ENCODE peak calls at places on chromosomes 6 and 20, in eight cellular contexts. One of them, this sample, is unnamed.

GRCh38 chr20:400451-401275 is 7.4 kb upstream of the RBCK1 start:
- DNase-seq in IMR-90: no peak
- DNase-seq in mammary epithelial cell: peak; percentile 68
- DNase-seq in neuronal stem cell: no peak
- DNase-seq in HepG2: no peak
- DNase-seq in mesendoderm: peak; percentile 19
- DNase-seq in MM.1S: no peak
- DNase-seq in osteoblast: peak; percentile 91
- DNase-seq in this sample: no peak

GRCh38 chr6:18415671-18416340 is 28.7 kb downstream of the RNF144B start:
- DNase-seq in neuronal stem cell: no peak
- DNase-seq in mammary epithelial cell: no peak
- DNase-seq in osteoblast: no peak
- DNase-seq in MM.1S: no peak
- DNase-seq in IMR-90: peak; percentile 48
- DNase-seq in mesendoderm: no peak
- DNase-seq in HepG2: no peak
- DNase-seq in this sample: no peak

GRCh38 chr20:41248371-41249024 is 69.0 kb downstream of the ZHX3 start:
- DNase-seq in osteoblast: no peak
- DNase-seq in mesendoderm: no peak
- DNase-seq in HepG2: no peak
- DNase-seq in MM.1S: no peak
- DNase-seq in mammary epithelial cell: no peak
- DNase-seq in IMR-90: no peak
- DNase-seq in neuronal stem cell: no peak
- DNase-seq in this sample: no peak

GRCh38 chr6:9062581-9062980 is 627.2 kb upstream of the SLC35B3 start:
- DNase-seq in MM.1S: no peak
- DNase-seq in IMR-90: no peak
- DNase-seq in osteoblast: no peak
- DNase-seq in mammary epithelial cell: no peak
- DNase-seq in HepG2: no peak
- DNase-seq in mesendoderm: no peak
- DNase-seq in neuronal stem cell: no peak
- DNase-seq in this sample: no peak

GRCh38 chr6:36677059-36677749 is 1.3 kb upstream of the CDKN1A start:
- DNase-seq in IMR-90: no peak
- DNase-seq in HepG2: peak; percentile 31
- DNase-seq in mesendoderm: no peak
- DNase-seq in MM.1S: no peak
- DNase-seq in neuronal stem cell: no peak
- DNase-seq in osteoblast: no peak
- DNase-seq in mammary epithelial cell: peak; percentile 72
- DNase-seq in this sample: no peak

GRCh38 chr20:44973053-44973452 is 6.7 kb downstream of the STK4 start:
- DNase-seq in mesendoderm: no peak
- DNase-seq in neuronal stem cell: no peak
- DNase-seq in osteoblast: peak; percentile 45
- DNase-seq in MM.1S: no peak
- DNase-seq in IMR-90: no peak
- DNase-seq in mammary epithelial cell: no peak
- DNase-seq in HepG2: no peak
- DNase-seq in this sample: no peak

GRCh38 chr6:163620670-163621330 is 206.3 kb downstream of the QKI start:
- DNase-seq in neuronal stem cell: no peak
- DNase-seq in mammary epithelial cell: no peak
- DNase-seq in HepG2: no peak
- DNase-seq in mesendoderm: no peak
- DNase-seq in osteoblast: peak; percentile 81
- DNase-seq in IMR-90: peak; percentile 7
- DNase-seq in MM.1S: peak; percentile 39
- DNase-seq in this sample: no peak

GRCh38 chr6:152170313-152170701 is 362.8 kb downstream of the ESR1 start:
- DNase-seq in MM.1S: no peak
- DNase-seq in HepG2: no peak
- DNase-seq in osteoblast: no peak
- DNase-seq in IMR-90: no peak
- DNase-seq in mesendoderm: peak; percentile 38
- DNase-seq in mammary epithelial cell: no peak
- DNase-seq in neuronal stem cell: no peak
- DNase-seq in this sample: no peak

GRCh38 chr20:24993337-24994185 is 1.0 kb upstream of the APMAP start:
- DNase-seq in mammary epithelial cell: peak; percentile 52
- DNase-seq in IMR-90: peak; percentile 57
- DNase-seq in HepG2: peak; percentile 57
- DNase-seq in MM.1S: peak; percentile 18
- DNase-seq in mesendoderm: no peak
- DNase-seq in osteoblast: no peak
- DNase-seq in neuronal stem cell: no peak
- DNase-seq in this sample: peak; percentile 42

GRCh38 chr6:9116026-9116425 is 680.7 kb upstream of the SLC35B3 start:
- DNase-seq in mesendoderm: peak; percentile 40
- DNase-seq in mammary epithelial cell: no peak
- DNase-seq in osteoblast: peak; percentile 50
- DNase-seq in HepG2: no peak
- DNase-seq in MM.1S: no peak
- DNase-seq in IMR-90: peak; percentile 79
- DNase-seq in neuronal stem cell: no peak
- DNase-seq in this sample: no peak

GRCh38 chr6:90284236-90284744 is 12.4 kb downstream of the BACH2 start:
- DNase-seq in osteoblast: peak; percentile 89
- DNase-seq in mesendoderm: peak; percentile 96
- DNase-seq in HepG2: no peak
- DNase-seq in IMR-90: peak; percentile 95
- DNase-seq in mammary epithelial cell: peak; percentile 91
- DNase-seq in neuronal stem cell: peak; percentile 44
- DNase-seq in MM.1S: peak; percentile 57
- DNase-seq in this sample: peak; percentile 74

GRCh38 chr6:9101920-9102319 is 666.6 kb upstream of the SLC35B3 start:
- DNase-seq in mammary epithelial cell: no peak
- DNase-seq in neuronal stem cell: no peak
- DNase-seq in IMR-90: no peak
- DNase-seq in MM.1S: no peak
- DNase-seq in mesendoderm: no peak
- DNase-seq in HepG2: no peak
- DNase-seq in osteoblast: no peak
- DNase-seq in this sample: no peak

DNA sequence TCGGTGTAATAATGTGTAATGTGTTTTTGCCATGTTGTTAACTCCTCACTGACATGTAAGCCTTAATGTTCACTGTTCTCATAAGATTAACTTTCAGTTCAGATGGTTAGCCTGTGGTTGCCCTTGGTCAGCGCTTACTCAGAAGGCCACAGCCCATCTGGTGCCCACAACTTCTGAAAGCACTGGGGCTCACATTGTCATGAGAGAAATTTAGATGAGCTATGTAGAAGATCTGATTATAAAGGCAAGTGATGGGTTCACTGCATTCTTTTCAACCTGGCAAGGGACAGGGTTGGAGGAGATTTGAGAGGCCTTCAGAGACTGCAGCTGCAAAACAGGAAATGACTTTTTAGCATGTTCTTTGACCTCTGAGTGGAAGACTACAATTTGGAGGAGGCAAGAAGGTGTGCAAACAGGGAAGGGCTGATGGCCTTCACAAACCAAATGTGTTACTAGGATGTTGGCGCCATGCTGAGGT is 242.3 kb upstream of the SUPT3H start:
- DNase-seq in osteoblast: peak; percentile 21
- DNase-seq in IMR-90: peak; percentile 63
- DNase-seq in MM.1S: peak; percentile 59
- DNase-seq in neuronal stem cell: no peak
- DNase-seq in mammary epithelial cell: no peak
- DNase-seq in mesendoderm: no peak
- DNase-seq in HepG2: no peak
- DNase-seq in this sample: no peak
- H3K4me2 ChIP-seq in osteoblast: peak overlapping the region; percentile 17
- H3K4me2 ChIP-seq in IMR-90: no peak overlapping the region
- H3K4me2 ChIP-seq in MM.1S: peak overlapping the region; percentile 12
- H3K4me2 ChIP-seq in neuronal stem cell: no peak overlapping the region
- H3K4me2 ChIP-seq in mammary epithelial cell: no peak overlapping the region
- H3K4me2 ChIP-seq in mesendoderm: no peak overlapping the region
- H3K4me2 ChIP-seq in HepG2: no peak overlapping the region
- H3K4me2 ChIP-seq in this sample: no peak overlapping the region

GRCh38 chr20:54153041-54153327 is 20.8 kb downstream of the CYP24A1 start:
- DNase-seq in HepG2: no peak
- DNase-seq in mammary epithelial cell: no peak
- DNase-seq in mesendoderm: no peak
- DNase-seq in MM.1S: no peak
- DNase-seq in neuronal stem cell: no peak
- DNase-seq in osteoblast: no peak
- DNase-seq in IMR-90: no peak
- DNase-seq in this sample: no peak
- H3K4me2 ChIP-seq in HepG2: no peak overlapping the region
- H3K4me2 ChIP-seq in mammary epithelial cell: peak overlapping the region; percentile 75
- H3K4me2 ChIP-seq in mesendoderm: no peak overlapping the region
- H3K4me2 ChIP-seq in MM.1S: no peak overlapping the region
- H3K4me2 ChIP-seq in neuronal stem cell: no peak overlapping the region
- H3K4me2 ChIP-seq in osteoblast: peak overlapping the region; percentile 68
- H3K4me2 ChIP-seq in IMR-90: no peak overlapping the region
- H3K4me2 ChIP-seq in this sample: no peak overlapping the region

GRCh38 chr6:106360989-106361430 is 493 bp downstream of the CRYBG1 start:
- DNase-seq in MM.1S: no peak
- DNase-seq in mesendoderm: peak; percentile 36
- DNase-seq in osteoblast: peak; percentile 59
- DNase-seq in IMR-90: no peak
- DNase-seq in mammary epithelial cell: peak; percentile 65
- DNase-seq in neuronal stem cell: peak; percentile 6
- DNase-seq in HepG2: no peak
- DNase-seq in this sample: peak; percentile 51
- H3K4me2 ChIP-seq in MM.1S: peak overlapping the region; percentile 76
- H3K4me2 ChIP-seq in mesendoderm: peak overlapping the region; percentile 61
- H3K4me2 ChIP-seq in osteoblast: peak overlapping the region; percentile 60
- H3K4me2 ChIP-seq in IMR-90: peak overlapping the region; percentile 77
- H3K4me2 ChIP-seq in mammary epithelial cell: peak overlapping the region; percentile 88
- H3K4me2 ChIP-seq in neuronal stem cell: peak overlapping the region; percentile 97
- H3K4me2 ChIP-seq in HepG2: peak overlapping the region; percentile 80
- H3K4me2 ChIP-seq in this sample: peak overlapping the region; percentile 97

DNA sequence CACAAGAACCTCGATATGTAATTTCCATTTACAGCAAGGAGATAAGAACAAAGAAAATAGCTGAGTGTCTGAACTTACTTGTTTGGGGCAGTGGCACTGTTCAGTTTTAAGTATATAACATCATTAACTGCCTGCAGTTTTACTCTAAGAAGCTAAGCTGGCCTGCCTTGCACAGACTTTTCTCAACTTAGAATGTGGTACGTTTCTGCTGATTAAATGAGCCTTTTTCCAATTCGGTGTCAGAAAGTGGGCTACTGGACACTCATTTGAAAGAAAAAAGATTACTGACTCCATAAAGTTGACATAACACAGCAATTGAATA is 2.1 kb downstream of the ZMYND8 start:
- DNase-seq in mesendoderm: no peak
- DNase-seq in neuronal stem cell: no peak
- DNase-seq in IMR-90: no peak
- DNase-seq in mammary epithelial cell: no peak
- DNase-seq in MM.1S: no peak
- DNase-seq in HepG2: no peak
- DNase-seq in osteoblast: no peak
- DNase-seq in this sample: no peak
- H3K4me2 ChIP-seq in mesendoderm: peak overlapping the region; percentile 6
- H3K4me2 ChIP-seq in neuronal stem cell: peak overlapping the region; percentile 20
- H3K4me2 ChIP-seq in IMR-90: peak overlapping the region; percentile 56
- H3K4me2 ChIP-seq in mammary epithelial cell: peak overlapping the region; percentile 92
- H3K4me2 ChIP-seq in MM.1S: peak overlapping the region; percentile 83
- H3K4me2 ChIP-seq in HepG2: peak overlapping the region; percentile 91
- H3K4me2 ChIP-seq in osteoblast: peak overlapping the region; percentile 86
- H3K4me2 ChIP-seq in this sample: peak overlapping the region; percentile 80

GRCh38 chr6:133895573-133896343 is 6.8 kb downstream of the TCF21 start:
- DNase-seq in osteoblast: peak; percentile 82
- DNase-seq in IMR-90: no peak
- DNase-seq in MM.1S: no peak
- DNase-seq in mammary epithelial cell: no peak
- DNase-seq in HepG2: no peak
- DNase-seq in neuronal stem cell: peak; percentile 27
- DNase-seq in mesendoderm: peak; percentile 50
- DNase-seq in this sample: peak; percentile 32
- H3K4me2 ChIP-seq in osteoblast: peak overlapping the region; percentile 62
- H3K4me2 ChIP-seq in IMR-90: no peak overlapping the region
- H3K4me2 ChIP-seq in MM.1S: no peak overlapping the region
- H3K4me2 ChIP-seq in mammary epithelial cell: peak overlapping the region; percentile 57
- H3K4me2 ChIP-seq in HepG2: no peak overlapping the region
- H3K4me2 ChIP-seq in neuronal stem cell: peak overlapping the region; percentile 69
- H3K4me2 ChIP-seq in mesendoderm: peak overlapping the region; percentile 66
- H3K4me2 ChIP-seq in this sample: peak overlapping the region; percentile 79

DNA sequence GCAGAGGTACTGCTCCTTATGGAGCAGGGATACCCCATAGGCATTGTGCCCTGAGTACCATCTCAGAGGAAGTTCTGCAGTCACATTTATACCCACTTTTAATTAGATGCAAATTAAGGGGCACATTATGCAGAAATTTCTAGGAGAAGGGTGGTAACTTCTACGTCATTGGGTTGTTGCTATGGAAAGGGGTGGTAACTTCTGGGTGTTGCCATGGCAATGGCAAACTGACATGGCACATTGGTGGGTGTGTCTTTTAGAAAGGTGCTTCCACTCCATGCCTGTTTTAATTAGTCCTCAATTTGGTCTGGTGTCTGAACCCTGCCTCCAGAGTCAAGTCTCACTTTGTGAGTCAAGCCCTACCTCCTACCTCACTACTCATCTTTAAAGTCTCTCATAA is 42.0 kb downstream of the RSPO3 start:
- DNase-seq in MM.1S: no peak
- DNase-seq in neuronal stem cell: no peak
- DNase-seq in mammary epithelial cell: no peak
- DNase-seq in IMR-90: no peak
- DNase-seq in osteoblast: no peak
- DNase-seq in HepG2: no peak
- DNase-seq in mesendoderm: peak; percentile 11
- DNase-seq in this sample: no peak
- H3K4me2 ChIP-seq in MM.1S: no peak overlapping the region
- H3K4me2 ChIP-seq in neuronal stem cell: no peak overlapping the region
- H3K4me2 ChIP-seq in mammary epithelial cell: no peak overlapping the region
- H3K4me2 ChIP-seq in IMR-90: no peak overlapping the region
- H3K4me2 ChIP-seq in osteoblast: no peak overlapping the region
- H3K4me2 ChIP-seq in HepG2: no peak overlapping the region
- H3K4me2 ChIP-seq in mesendoderm: no peak overlapping the region
- H3K4me2 ChIP-seq in this sample: no peak overlapping the region

This sample was measured in hepatocyte.